ENCODE peak calls at places on chromosomes 7 and 10, in six cellular contexts. M, T, D, Q, P and X are unnamed samples.

GRCh38 chr7:99617187-99617781 is 538 bp downstream of the ZSCAN25 start:
- DNase-seq in M (no peak), T (no peak), D (no peak), Q (no peak), P (no peak), X (no peak)

GRCh38 chr7:15675379-15675778 is 11.1 kb downstream of the MEOX2 start:
- DNase-seq in M (no peak), T (no peak), D (no peak), Q (no peak), P (no peak), X (no peak)

GRCh38 chr7:272108-272615 is 17.8 kb upstream of the FOXL3 start:
- DNase-seq in M (no peak), T (no peak), D (no peak), Q (no peak), P (no peak), X (no peak)

GRCh38 chr10:46550076-46550790 is 6.2 kb downstream of the GPRIN2 start:
- DNase-seq in M (peak; percentile 23), T (no peak), D (no peak), Q (no peak), P (no peak), X (no peak)

GRCh38 chr7:12146813-12147212 is 64.3 kb upstream of the TMEM106B start:
- DNase-seq in M (no peak), T (no peak), D (no peak), Q (no peak), P (no peak), X (no peak)

GRCh38 chr10:72086466-72087391 is 1.6 kb downstream of the SPOCK2 start:
- DNase-seq in M (peak; percentile 68), T (no peak), D (no peak), Q (peak; percentile 27), P (peak; percentile 29), X (peak; percentile 64)

GRCh38 chr10:79123547-79123963 is 54.8 kb downstream of the ZMIZ1 start:
- DNase-seq in M (no peak), T (no peak), D (no peak), Q (no peak), P (no peak), X (no peak)

GRCh38 chr10:81130014-81130413 is 592.3 kb downstream of the SH2D4B start:
- DNase-seq in M (no peak), T (no peak), D (no peak), Q (no peak), P (no peak), X (no peak)

GRCh38 chr10:5876181-5876768 is 13.4 kb downstream of the ANKRD16 start:
- DNase-seq in M (no peak), T (no peak), D (no peak), Q (no peak), P (no peak), X (no peak)

GRCh38 chr7:82694020-82694419 is 250.4 kb upstream of the CACNA2D1 start:
- DNase-seq in M (no peak), T (no peak), D (no peak), Q (no peak), P (no peak), X (no peak)

GRCh38 chr10:79068203-79068561 is 584 bp upstream of the ZMIZ1 start:
- DNase-seq in M (no peak), T (no peak), D (no peak), Q (no peak), P (no peak), X (no peak)

GRCh38 chr7:136071106-136071505 is 93.9 kb upstream of the MTPN start:
- DNase-seq in M (no peak), T (no peak), D (no peak), Q (no peak), P (no peak), X (no peak)

GRCh38 chr10:89416465-89416864 is 2.1 kb downstream of the IFIT5 start:
- DNase-seq in M (no peak), T (no peak), D (no peak), Q (no peak), P (no peak), X (no peak)

GRCh38 chr10:3090388-3090787 is 23.0 kb downstream of the PFKP start:
- DNase-seq in M (no peak), T (no peak), D (no peak), Q (no peak), P (no peak), X (no peak)

GRCh38 chr7:150962743-150963399 is 15.2 kb downstream of the KCNH2 start:
- DNase-seq in M (peak; percentile 93), T (peak; percentile 92), D (no peak), Q (peak; percentile 18), P (no peak), X (peak; percentile 95)

GRCh38 chr7:30201921-30202320 is 67.1 kb downstream of the MTURN start:
- DNase-seq in M (no peak), T (no peak), D (no peak), Q (no peak), P (no peak), X (no peak)

DNA sequence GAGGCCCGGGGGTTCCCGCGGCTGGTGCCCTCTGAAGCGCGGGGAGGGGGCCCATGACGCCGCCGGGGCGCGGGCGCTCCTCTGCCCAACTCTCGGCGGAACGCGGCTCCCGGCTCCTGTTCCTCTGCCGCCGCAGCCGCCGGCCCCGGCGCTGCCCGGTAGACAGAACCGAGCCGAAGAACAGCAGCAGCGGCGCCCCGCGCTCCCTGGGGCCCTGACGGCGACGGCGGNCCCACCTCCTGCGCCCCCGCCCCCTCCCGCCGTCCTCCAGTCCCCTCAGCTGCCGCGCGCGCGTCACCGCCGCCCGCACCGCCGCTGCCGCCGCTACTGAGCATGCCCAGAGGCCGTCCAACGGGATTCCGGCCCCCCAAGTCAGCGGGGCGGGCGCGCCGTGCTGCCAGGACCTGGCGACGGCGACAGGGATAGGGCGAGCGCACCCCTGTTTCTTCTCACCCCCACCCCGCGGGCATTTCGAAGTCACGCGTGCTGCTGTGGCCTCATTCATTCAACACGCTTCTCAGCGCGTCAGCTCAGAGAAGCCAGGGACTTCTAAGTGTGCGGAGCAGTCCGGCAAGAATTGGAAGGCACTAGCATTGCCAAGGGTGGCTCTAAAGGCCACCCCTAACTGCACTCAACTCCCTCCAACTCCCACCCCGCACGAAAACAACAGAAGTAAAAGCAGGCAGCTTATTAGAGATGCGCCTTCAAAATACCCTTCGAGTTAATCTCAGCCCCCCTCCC is at the start of gene IPMK:
- DNase-seq in M (peak; percentile 56), T (peak; percentile 91), D (peak; percentile 63), Q (peak; percentile 84), P (peak; percentile 54), X (peak; percentile 59)
- TF ChIP-seq POLR2A in M (no peak), T (peak; percentile 77), D (peak; percentile 71), Q (peak; percentile 69), P (peak; percentile 29), X (peak; percentile 37)

DNA sequence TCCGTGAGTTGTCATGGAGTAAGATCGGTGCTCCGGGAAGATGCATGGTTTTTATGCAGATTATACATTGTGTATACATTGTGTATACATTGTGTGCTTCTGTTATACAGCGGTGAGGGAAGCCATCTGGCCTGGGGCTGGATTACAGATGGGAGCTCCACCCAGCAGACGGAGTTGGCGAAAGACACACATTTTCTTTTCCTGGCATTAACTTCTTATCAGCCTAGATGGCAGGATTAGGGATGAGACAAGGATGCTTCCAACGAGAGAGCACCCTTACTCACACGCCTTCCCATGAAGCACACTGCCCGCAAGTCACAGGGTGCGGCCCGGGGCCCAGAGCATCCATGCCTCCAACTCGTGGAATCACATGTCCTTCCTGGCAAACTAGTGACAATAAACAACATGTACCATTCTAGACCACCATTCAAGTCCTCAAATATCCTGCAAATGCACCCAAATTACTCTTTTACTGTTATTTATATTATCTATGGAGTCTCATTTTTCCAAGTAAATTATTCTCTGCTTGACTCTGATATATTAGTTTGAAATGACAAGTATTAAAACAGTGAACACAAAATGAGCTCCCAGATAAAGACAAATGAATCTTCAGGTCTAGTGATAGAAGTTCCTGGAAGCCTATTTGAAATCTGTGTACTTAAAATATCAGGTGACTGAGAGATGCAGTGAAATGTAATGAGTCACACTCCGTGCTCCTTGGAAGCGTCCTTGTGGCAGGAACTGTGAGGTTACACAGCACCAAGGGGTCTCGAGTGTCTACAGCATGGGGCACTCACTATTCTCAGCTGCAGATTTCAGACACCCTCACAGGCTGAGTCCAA is 29.8 kb upstream of the PPP2R2D start:
- DNase-seq in M (no peak), T (no peak), D (no peak), Q (no peak), P (no peak), X (no peak)
- TF ChIP-seq TAF1 in M (no peak), T (no peak), D (no peak), Q (no peak), P (no peak), X (no peak)

DNA sequence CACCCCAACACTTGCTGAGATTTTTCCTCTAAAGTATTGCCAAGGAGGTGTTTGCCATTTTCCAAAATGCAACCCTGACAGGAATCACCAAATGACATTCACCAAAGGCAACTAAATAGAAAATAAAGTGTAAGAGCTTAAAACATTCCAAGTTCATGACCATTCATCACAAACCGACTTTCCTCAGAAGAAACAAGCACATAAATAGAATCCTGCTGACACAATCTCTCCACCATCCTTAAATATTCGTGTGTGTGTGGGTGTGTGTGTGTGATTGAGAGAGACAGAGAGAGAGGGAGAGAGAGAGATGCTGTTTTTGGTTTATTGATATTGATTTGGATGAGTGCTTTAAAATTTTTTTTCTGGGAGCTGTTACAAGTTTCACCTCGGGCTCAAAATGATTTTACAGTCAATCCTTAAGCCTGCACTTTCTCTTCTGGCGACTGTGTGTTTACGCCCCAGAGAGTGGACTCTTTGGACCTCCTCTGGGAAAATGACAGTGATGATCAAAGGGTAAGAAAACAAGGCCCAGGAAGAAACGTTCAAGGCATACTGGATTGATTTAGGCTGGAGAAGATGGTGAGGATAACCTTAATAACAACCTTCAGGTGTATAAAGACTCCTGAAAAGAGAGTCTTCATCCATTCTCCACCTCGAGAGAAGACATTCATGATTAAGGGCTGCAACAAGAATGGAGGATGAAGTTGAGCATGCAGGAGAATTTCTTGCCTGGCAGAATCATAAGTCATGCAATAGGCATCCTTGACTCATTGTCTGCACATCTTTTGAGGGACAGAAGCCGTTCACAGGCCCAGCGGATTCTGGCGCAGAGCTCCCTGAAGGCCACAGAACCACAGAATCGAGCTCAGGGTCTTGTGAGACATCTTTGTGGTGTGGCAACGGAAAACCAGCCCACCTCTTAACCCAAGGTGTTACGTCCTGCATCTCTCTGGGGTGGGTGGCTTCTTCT is 104.4 kb upstream of the FGFR2 start:
- DNase-seq in M (no peak), T (no peak), D (no peak), Q (peak; percentile 3), P (no peak), X (no peak)
- TF ChIP-seq POLR2AphosphoS5 in M (no peak), T (no peak), D (no peak), Q (no peak), P (no peak), X (no peak)

GRCh38 chr10:102644646-102645387 is 538 bp downstream of the TRIM8 start:
- DNase-seq in M (no peak), T (peak; percentile 30), D (no peak), Q (peak; percentile 70), P (peak; percentile 56), X (no peak)
- TF ChIP-seq POLR2A in M (no peak), T (no peak), D (peak; percentile 83), Q (no peak), P (no peak), X (peak; percentile 68)

DNA sequence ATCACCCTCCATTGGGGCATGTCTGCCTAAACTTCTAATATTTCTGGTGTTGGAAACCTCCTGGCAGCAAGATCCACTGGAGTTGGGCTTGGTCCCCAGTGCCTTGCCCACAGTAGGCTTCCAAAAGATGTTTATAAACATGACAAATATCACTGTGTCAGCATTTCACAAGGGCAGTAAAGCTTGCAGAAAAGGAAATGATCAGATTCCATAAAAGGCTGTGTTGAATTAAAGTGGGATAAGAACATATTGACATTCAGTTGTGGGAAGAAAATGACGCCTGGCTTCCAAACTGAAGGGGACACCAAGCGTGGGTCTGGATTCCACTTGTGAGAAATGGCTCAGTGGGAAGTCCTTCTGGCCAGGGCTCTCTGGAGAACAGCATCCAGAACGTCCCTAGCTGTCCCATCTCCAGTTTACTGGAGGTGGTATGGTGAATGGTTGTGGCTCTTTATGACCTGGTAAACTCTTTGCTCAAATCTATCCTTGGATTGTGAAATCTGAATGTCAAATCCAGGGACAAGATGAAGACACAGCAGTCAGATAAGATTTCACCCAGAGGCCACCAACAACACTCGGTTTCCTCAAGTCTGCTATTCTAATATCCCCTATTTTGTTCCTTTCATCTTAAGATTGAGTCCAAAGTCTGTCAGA is 287.2 kb downstream of the TNS3 start:
- DNase-seq in M (no peak), T (no peak), D (no peak), Q (no peak), P (no peak), X (no peak)
- TF ChIP-seq TAF1 in M (no peak), T (no peak), D (no peak), Q (no peak), P (no peak), X (no peak)